ENCODE peak calls at places on chromosomes 6 and 20, in eight cellular contexts. B is cardiac muscle cell, Q is WTC11, A is A549, L is adrenal gland, Z is Caco-2, C is left lung, K is colonic mucosa. P is an unnamed sample.

GRCh38 chr20:61734733-61735502 is 330.8 kb downstream of the TAF4 start:
- DNase-seq in K (no peak), L (no peak), B (no peak), Q (no peak), Z (no peak), A (no peak), C (no peak), P (no peak)

GRCh38 chr20:3681931-3682820 is at the start of gene ADAM33:
- DNase-seq in B (peak), C (no peak), Q (peak), Z (no peak), A (no peak), L (no peak), K (peak), P (peak)

GRCh38 chr6:36519352-36519751 is 27.9 kb downstream of the STK38 start:
- DNase-seq in K (no peak), Z (no peak), A (no peak), L (no peak), B (no peak), C (no peak), Q (no peak), P (no peak)

GRCh38 chr6:102928109-102928508 is 1534.6 kb downstream of the GRIK2 start:
- DNase-seq in K (no peak), Z (no peak), L (peak), A (no peak), Q (no peak), B (no peak), C (no peak), P (no peak)

GRCh38 chr6:154868143-154868594 is 126.9 kb upstream of the TIAM2 start:
- DNase-seq in L (no peak), Z (no peak), B (peak), C (no peak), Q (no peak), K (no peak), A (peak), P (no peak)

GRCh38 chr6:52385074-52385473 is 23.1 kb downstream of the PAQR8 start:
- DNase-seq in Z (no peak), K (no peak), L (no peak), Q (no peak), A (no peak), B (no peak), C (no peak), P (no peak)

GRCh38 chr6:71457883-71458282 is 169.3 kb downstream of the OGFRL1 start:
- DNase-seq in C (no peak), Q (no peak), A (no peak), B (no peak), L (no peak), K (no peak), Z (no peak), P (no peak)

GRCh38 chr20:24357169-24357568 is 112.3 kb upstream of the SYNDIG1 start:
- DNase-seq in K (no peak), Q (no peak), L (no peak), Z (no peak), B (no peak), C (no peak), A (peak), P (no peak)

GRCh38 chr20:689947-690346 is 14.3 kb upstream of the SCRT2 start:
- DNase-seq in C (no peak), K (no peak), L (no peak), A (no peak), Q (no peak), Z (no peak), B (no peak), P (no peak)

GRCh38 chr6:161736341-161736740 is 462.5 kb upstream of the AGPAT4 start:
- DNase-seq in C (no peak), A (no peak), Z (no peak), K (no peak), L (no peak), B (no peak), Q (no peak), P (no peak)

GRCh38 chr6:85459224-85459901 is 9.5 kb downstream of the NT5E start:
- DNase-seq in L (no peak), Q (no peak), A (no peak), Z (no peak), K (no peak), C (no peak), B (no peak), P (no peak)

GRCh38 chr6:73792738-73793137 is 96.7 kb downstream of the CD109 start:
- DNase-seq in B (no peak), L (no peak), K (no peak), C (no peak), Z (no peak), A (no peak), Q (no peak), P (no peak)

GRCh38 chr6:53851561-53851960 is 56.8 kb downstream of the LRRC1 start:
- DNase-seq in Z (no peak), K (no peak), L (no peak), C (no peak), Q (no peak), A (no peak), B (no peak), P (no peak)

GRCh38 chr6:27809939-27810767 is 102.0 kb downstream of the OR2B2 start:
- DNase-seq in K (peak), B (peak), Z (peak), Q (peak), C (peak), L (peak), A (peak), P (peak)

GRCh38 chr6:71043902-71044301 is 87.0 kb upstream of the B3GAT2 start:
- DNase-seq in Q (no peak), C (peak), L (no peak), K (no peak), Z (no peak), A (no peak), B (no peak), P (no peak)

GRCh38 chr6:44294832-44295791 is 18.0 kb downstream of the AARS2 start:
- DNase-seq in L (no peak), B (no peak), K (no peak), Z (no peak), Q (no peak), C (no peak), A (no peak), P (no peak)

GRCh38 chr20:44745560-44746366 is at the start of gene KCNK15:
- DNase-seq in C (no peak), L (peak), Q (peak), K (no peak), Z (peak), A (no peak), B (peak), P (peak)

GRCh38 chr20:14832630-14833029 is 495.2 kb upstream of the FLRT3 start:
- DNase-seq in B (no peak), C (no peak), Q (no peak), A (no peak), Z (no peak), K (no peak), L (no peak), P (no peak)

GRCh38 chr20:40868568-40869223 is 159.9 kb upstream of the TOP1 start:
- DNase-seq in B (no peak), Z (no peak), K (no peak), C (no peak), A (no peak), L (peak), Q (no peak), P (no peak)

GRCh38 chr6:29603930-29604329 is 19.0 kb downstream of the OR2H2 start:
- DNase-seq in B (no peak), L (no peak), A (no peak), Z (no peak), C (no peak), K (no peak), Q (no peak), P (no peak)

GRCh38 chr6:81553246-81553645 is 199.2 kb downstream of the TENT5A start:
- DNase-seq in Z (no peak), B (no peak), C (no peak), A (no peak), K (no peak), Q (no peak), L (no peak), P (no peak)

GRCh38 chr20:19647992-19648391 is 110.1 kb upstream of the RIN2 start:
- DNase-seq in A (no peak), C (no peak), K (no peak), B (no peak), Z (no peak), Q (no peak), L (no peak), P (no peak)

GRCh38 chr6:149628865-149629544 is 19.5 kb downstream of the KATNA1 start:
- DNase-seq in L (no peak), Q (no peak), A (no peak), Z (no peak), K (no peak), B (no peak), C (no peak), P (no peak)

DNA sequence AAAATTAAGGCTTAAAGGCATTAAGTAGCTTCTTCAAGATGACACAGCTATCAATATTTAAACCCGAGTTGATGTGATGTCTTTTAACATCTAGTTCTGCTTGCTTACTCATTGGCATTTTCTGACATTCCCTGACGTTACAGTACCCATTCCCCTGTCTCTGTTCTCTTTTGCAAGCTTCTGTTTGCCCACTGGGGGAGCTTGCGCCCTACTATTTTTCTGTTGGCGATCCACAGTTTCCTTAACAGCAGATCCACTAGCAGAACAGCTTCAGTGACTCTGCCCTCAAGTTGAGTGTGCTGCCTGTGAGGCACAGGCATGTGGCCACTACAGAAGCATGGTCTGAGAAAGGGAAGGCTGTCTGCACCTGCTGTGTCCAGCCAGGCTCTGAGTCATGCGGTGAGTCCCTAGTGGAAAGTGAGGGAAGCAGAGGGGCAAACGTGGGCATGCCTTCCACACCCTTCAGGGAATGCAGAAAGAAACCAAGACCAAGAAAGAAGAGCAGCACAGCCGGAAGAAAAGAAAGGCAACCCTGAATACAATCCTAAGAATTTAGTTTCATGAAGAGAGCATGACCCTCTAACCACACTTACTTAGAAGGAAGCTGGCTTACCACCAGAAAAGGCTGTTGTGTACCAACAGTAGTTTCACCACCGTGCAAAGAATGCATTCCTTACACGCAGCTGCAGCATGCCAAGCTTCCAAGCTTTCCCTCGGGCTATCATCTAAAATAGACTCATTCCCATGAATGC is 97.7 kb upstream of the VGLL2 start:
- DNase-seq in Q (peak), B (no peak), A (peak), K (no peak), Z (no peak), L (no peak), C (no peak), P (no peak)
- TF ChIP-seq CTCF in Q (no peak), B (no peak), A (no peak), K (no peak), Z (no peak), L (no peak), C (no peak), P (no peak)

DNA sequence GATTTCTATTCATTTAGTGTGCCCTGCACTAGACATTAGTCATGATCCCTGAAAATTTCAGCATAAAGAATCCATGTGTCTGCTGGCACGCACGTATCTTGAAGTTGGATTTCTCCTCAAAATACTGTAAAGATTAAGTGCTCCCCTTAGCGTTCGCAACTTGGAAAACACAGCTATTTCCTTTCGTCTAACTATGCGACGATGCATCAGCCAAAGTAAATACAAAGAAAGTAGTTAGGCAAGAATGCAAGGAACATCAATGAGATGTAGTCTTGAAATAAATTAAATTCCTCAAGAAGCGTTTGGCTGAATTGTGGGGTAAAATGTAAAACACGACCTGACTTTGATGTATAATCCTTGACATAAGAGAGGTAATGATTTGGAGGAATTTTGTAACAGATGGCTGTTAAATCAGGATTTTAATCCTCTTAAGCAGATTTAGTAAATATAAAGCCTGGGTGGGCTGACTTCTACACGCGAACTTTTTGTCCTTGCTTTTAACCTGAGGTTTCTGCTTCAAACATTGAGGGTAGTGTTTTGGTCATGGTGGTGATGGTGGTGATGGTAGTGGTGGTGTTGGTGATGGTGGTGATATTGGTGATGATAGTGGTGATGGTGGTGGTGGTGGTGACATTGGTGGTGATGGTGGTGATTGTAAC is 88.2 kb downstream of the FOXF2 start:
- DNase-seq in L (no peak), K (no peak), Q (no peak), Z (no peak), C (no peak), A (peak), B (no peak), P (no peak)
- TF ChIP-seq CTCF in L (no peak), K (no peak), Q (no peak), Z (no peak), C (no peak), A (peak), B (peak), P (no peak)

DNA sequence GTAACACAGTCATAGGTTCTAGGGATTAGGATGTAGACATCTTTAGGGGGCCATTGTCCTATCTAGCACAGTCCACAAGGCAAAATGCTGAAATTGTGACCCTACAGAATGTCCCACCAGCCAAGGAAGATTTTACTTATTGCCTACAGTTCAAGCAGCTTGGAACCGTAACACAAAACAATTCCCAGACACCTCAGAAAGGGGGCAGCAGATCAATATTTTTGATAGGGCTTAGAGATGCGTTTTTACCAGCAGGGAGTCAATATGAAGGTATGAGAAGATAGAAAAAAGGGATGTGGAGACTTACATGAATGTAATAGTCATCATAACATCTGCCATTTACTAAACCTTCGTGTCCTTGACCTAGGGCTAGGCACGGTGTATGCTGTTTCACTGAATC is 81.0 kb downstream of the TMEM170B start:
- DNase-seq in Z (no peak), Q (no peak), A (peak), L (no peak), C (no peak), B (no peak), K (no peak), P (no peak)
- TF ChIP-seq CTCF in Z (peak), Q (no peak), A (peak), L (no peak), C (no peak), B (peak), K (no peak), P (peak)

GRCh38 chr6:656460-657252 is at the start of gene HUS1B:
- DNase-seq in K (no peak), B (no peak), A (no peak), C (no peak), Z (no peak), L (no peak), Q (peak), P (no peak)

GRCh38 chr6:657743-658142 is 843 bp upstream of the HUS1B start:
- DNase-seq in L (no peak), Q (no peak), B (no peak), C (no peak), K (no peak), Z (no peak), A (no peak), P (no peak)

GRCh38 chr6:659179-659578 is 2.3 kb upstream of the HUS1B start:
- DNase-seq in K (no peak), B (no peak), Q (no peak), A (no peak), L (no peak), C (no peak), Z (no peak), P (no peak)

GRCh38 chr6:659716-660581 is 3.0 kb upstream of the HUS1B start:
- DNase-seq in K (no peak), Z (peak), A (no peak), Q (peak), C (no peak), L (no peak), B (no peak), P (no peak)

DNA sequence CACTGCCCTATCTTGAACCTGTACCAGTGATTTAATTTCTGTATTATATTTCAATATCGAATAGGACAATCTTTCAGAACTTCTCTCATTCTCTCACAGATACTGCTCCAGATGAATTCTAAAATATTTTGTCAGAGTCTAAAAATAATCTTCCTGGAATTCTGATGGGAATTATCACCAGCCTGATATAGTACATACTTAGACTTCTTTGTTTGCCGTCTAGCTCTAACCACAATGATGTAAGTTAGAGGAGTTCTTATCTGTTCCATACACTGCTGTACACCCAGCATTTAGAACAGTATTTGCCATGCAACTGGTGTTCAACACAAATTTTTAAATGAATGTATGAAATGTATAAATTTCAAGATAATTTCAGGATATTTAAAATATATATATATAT is 1.3 kb upstream of the HUS1B start:
- DNase-seq in Z (no peak), L (no peak), A (no peak), Q (no peak), C (no peak), B (peak), K (no peak), P (no peak)
- TF ChIP-seq CTCF in Z (no peak), L (no peak), A (no peak), Q (no peak), C (no peak), B (no peak), K (no peak), P (no peak)

DNA sequence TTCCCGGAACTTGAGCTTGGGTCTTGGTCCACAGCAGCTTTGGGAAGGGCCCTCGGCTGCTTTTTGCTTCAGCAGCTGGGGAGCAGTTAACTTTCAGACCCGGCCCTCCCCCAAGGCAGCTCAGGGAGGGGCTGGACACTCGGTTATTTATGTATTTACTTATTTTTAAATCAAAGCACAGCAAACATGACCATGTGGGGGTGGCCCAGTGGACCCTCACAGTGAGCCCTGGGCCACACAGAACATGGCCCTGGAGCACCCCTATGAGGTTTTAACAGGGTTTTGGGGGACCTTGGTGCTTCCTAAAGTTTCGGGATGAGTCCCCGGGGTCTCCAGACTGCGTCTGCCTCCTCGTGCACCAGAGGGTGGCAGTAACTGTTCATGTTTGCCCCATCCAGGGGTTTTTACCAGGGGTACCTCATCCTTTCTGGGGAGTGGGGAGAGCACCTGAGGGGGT is 26.6 kb upstream of the NPBWR2 start:
- DNase-seq in B (no peak), K (no peak), Z (peak), C (peak), L (peak), A (no peak), Q (peak), P (peak)
- TF ChIP-seq CTCF in B (peak), K (no peak), Z (peak), C (no peak), L (no peak), A (peak), Q (peak), P (no peak)